ENCODE peak calls at places on chromosomes 16 and 17, in four cellular contexts. S is CD4-positive, alpha-beta T cell; F is AG04450; Y is lung. Q is an unnamed sample. For H3K9me3, the result is how much of the 10 kb centered on the place peaks cover.

GRCh38 chr16:17024514-17024913 is 446.2 kb downstream of the XYLT1 start:
- DNase-seq in Y (no peak), S (no peak), F (no peak), Q (no peak)

GRCh38 chr17:45703348-45703747 is 80.8 kb upstream of the CRHR1 start:
- DNase-seq in F (no peak), S (no peak), Y (no peak), Q (no peak)

GRCh38 chr16:86244936-86245335 is 265.4 kb upstream of the FOXF1 start:
- DNase-seq in S (no peak), F (no peak), Y (no peak), Q (no peak)

GRCh38 chr16:75256871-75257343 is 5.5 kb upstream of the BCAR1 start:
- DNase-seq in F (no peak), Y (no peak), S (no peak), Q (no peak)

GRCh38 chr17:77210331-77210730 is 69.6 kb downstream of the SEC14L1 start:
- DNase-seq in S (no peak), F (no peak), Y (no peak), Q (no peak)

GRCh38 chr17:43528988-43529814 is 16.9 kb downstream of the ETV4 start:
- DNase-seq in Y (no peak), S (no peak), F (no peak), Q (no peak)

GRCh38 chr16:57533618-57534336 is 2.6 kb downstream of the CCDC102A start:
- DNase-seq in S (no peak), Y (no peak), F (no peak), Q (peak)

GRCh38 chr17:65533855-65534457 is 27.5 kb downstream of the AXIN2 start:
- DNase-seq in F (no peak), Y (no peak), S (no peak), Q (no peak)

GRCh38 chr16:7436306-7436705 is 103.7 kb downstream of the RBFOX1 start:
- DNase-seq in Y (no peak), F (no peak), S (no peak), Q (no peak)

GRCh38 chr17:59038734-59039133 is 67.9 kb downstream of the TRIM37 start:
- DNase-seq in S (no peak), Y (no peak), F (peak), Q (no peak)

GRCh38 chr17:34434065-34434464 is 71.0 kb upstream of the CCL1 start:
- DNase-seq in F (no peak), S (no peak), Y (no peak), Q (no peak)

GRCh38 chr16:35011-35775 is 18.2 kb downstream of the POLR3K start:
- DNase-seq in S (no peak), F (no peak), Y (no peak), Q (no peak)

GRCh38 chr17:78780852-78781338 is 1.2 kb downstream of the CYTH1 start:
- DNase-seq in F (no peak), Y (no peak), S (no peak), Q (no peak)

GRCh38 chr17:164536-165235 is 16.8 kb downstream of the DOC2B start:
- DNase-seq in S (peak), F (peak), Y (no peak), Q (no peak)

GRCh38 chr17:81398170-81398854 is 3.1 kb downstream of the BAHCC1 start:
- DNase-seq in F (no peak), Y (no peak), S (no peak), Q (no peak)

GRCh38 chr17:76390003-76390421 is 5.6 kb downstream of the SPHK1 start:
- DNase-seq in S (no peak), F (no peak), Y (no peak), Q (no peak)

GRCh38 chr16:1291576-1291974 is 17.9 kb upstream of the UBE2I start:
- DNase-seq in F (no peak), Y (no peak), S (no peak), Q (no peak)

GRCh38 chr16:661184-661821 is 6.6 kb upstream of the RHOT2 start:
- DNase-seq in S (no peak), Y (no peak), F (no peak), Q (no peak)

GRCh38 chr16:77652399-77652798 is 69.9 kb upstream of the NUDT7 start:
- DNase-seq in S (no peak), Y (no peak), F (no peak), Q (no peak)

GRCh38 chr16:78133919-78134318 is 34.5 kb downstream of the WWOX start:
- DNase-seq in F (no peak), Y (no peak), S (no peak), Q (no peak)

GRCh38 chr17:60421273-60422161 is 772 bp upstream of the CHCT1 start:
- DNase-seq in S (peak), F (no peak), Y (peak), Q (peak)

GRCh38 chr16:424623-425081 is 797 bp upstream of the RAB11FIP3 start:
- DNase-seq in F (no peak), S (no peak), Y (peak), Q (no peak)

GRCh38 chr16:5024632-5025031 is 9.1 kb downstream of the NAGPA start:
- DNase-seq in S (no peak), Y (no peak), F (no peak), Q (no peak)

GRCh38 chr17:74919440-74920305 is 3.4 kb downstream of the USH1G start:
- DNase-seq in S (no peak), Y (no peak), F (no peak), Q (no peak)

GRCh38 chr17:5812590-5812989 is 228.3 kb upstream of the NLRP1 start:
- DNase-seq in F (no peak), S (no peak), Y (no peak), Q (no peak)

GRCh38 chr17:5804226-5804625 is 219.9 kb upstream of the NLRP1 start:
- DNase-seq in S (no peak), Y (no peak), F (no peak), Q (no peak)

GRCh38 chr17:5813357-5813756 is 229.0 kb upstream of the NLRP1 start:
- DNase-seq in F (no peak), Y (no peak), S (no peak), Q (no peak)

GRCh38 chr17:5809580-5810188 is 225.4 kb upstream of the NLRP1 start:
- DNase-seq in S (no peak), Y (no peak), F (no peak), Q (no peak)

DNA sequence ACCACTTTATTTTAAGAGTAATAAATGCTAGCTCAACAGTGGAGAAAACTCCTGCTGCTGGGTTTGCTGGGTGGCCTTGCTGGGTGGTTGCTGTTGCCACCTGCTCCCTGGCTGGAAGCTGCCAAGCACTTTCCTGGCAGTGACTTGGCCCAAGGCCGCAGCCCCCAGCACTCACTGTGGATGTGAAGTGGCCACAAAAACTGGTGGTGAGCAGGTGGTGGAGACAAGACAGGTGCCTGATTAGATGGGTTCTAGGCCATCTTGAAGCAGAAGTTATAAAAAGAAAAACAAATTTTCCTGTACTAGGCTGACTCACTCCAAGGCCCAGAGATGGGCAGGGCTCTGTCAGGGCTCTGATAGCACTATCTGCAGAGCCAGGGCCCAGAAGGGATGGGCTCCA is 224.7 kb upstream of the NLRP1 start:
- DNase-seq in S (no peak), Y (no peak), F (no peak), Q (no peak)
- H3K9me3 ChIP-seq in S (under half), Y (under half), F (under half), Q (under half)

GRCh38 chr16:88289549-88290344 is 93.0 kb upstream of the ZNF469 start:
- DNase-seq in Y (no peak), S (no peak), F (no peak), Q (no peak)

GRCh38 chr16:88287219-88287618 is 95.5 kb upstream of the ZNF469 start:
- DNase-seq in S (no peak), F (no peak), Y (no peak), Q (no peak)

GRCh38 chr16:88290850-88291830 is 91.6 kb upstream of the ZNF469 start:
- DNase-seq in F (no peak), Y (no peak), S (no peak), Q (no peak)

GRCh38 chr16:88288303-88288702 is 94.5 kb upstream of the ZNF469 start:
- DNase-seq in Y (no peak), F (no peak), S (no peak), Q (no peak)

GRCh38 chr16:88289001-88289400 is 93.8 kb upstream of the ZNF469 start:
- DNase-seq in F (no peak), Y (no peak), S (no peak), Q (no peak)
- H3K9me3 ChIP-seq in F (under half), Y (under half), S (under half), Q (under half)

GRCh38 chr17:72825218-72825617 is 267.3 kb downstream of the SLC39A11 start:
- DNase-seq in S (no peak), F (no peak), Y (no peak), Q (no peak)
- H3K9me3 ChIP-seq in S (under half), F (under half), Y (under half), Q (under half)

DNA sequence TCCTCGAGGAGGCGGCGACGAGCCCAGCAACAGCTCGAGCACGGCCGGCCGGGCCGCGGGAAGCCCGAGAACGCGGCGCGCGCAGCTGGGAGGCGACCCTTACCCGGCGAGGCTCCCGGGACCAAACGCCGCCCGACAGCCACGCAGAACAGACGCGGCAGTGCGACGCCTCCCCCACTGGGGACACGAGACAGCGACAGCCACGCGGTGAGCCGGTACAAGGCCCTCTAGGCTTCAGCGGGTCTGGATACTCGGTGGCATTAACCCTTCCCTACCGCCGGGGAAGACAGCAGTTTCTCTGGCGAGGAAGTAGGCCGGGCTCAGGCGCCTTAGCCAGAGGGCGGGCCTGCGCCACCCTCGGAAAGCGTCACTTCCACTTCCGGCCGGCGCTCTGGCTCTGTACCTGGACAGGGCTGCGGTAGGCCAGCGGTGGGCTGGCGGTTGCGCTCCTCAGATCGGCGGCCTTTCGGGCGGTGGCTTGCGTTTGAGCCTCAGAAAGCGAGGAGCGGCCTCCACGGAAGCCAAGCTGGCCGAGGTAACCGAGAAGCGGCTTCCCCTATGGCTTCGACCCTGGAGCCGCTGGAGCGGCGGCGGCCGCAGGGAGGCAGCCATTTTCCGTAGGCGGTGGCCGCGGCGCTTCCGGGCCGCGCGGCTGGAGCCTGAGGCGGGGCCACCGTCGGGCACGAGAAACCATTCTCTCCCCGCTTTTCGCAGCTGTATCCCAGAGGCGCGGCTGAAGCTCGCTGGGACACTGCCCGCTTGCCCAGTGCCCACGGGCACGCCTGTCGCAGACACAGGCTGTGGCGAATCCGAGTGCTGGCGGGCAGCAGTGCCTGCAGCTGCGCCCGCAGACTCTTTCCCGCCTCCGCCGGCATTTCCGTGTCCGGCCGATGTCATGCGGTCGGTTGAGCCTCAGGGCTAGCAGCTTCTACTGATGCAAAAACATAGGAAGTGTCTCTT is at the start of the genes TIGD7 and ZNF75A:
- DNase-seq in Y (peak), S (peak), F (peak), Q (peak)
- H3K9me3 ChIP-seq in Y (under half), S (under half), F (half or more), Q (under half)

GRCh38 chr16:62540496-62540895 is 504.3 kb upstream of the CDH8 start:
- DNase-seq in F (no peak), S (no peak), Y (no peak), Q (no peak)
- H3K9me3 ChIP-seq in F (under half), S (under half), Y (under half), Q (under half)